ENCODE peak calls at places on chromosomes 1 and 21, in four cellular contexts. H is WTC11, T is neural crest cell, N is stomach. S is an unnamed sample.

GRCh38 chr21:26164311-26164710 is 6.3 kb downstream of the APP start:
- DNase-seq in H (no peak), T (no peak), N (no peak), S (no peak)

GRCh38 chr1:230891413-230891812 is 23.1 kb upstream of the C1orf198 start:
- DNase-seq in H (no peak), T (no peak), N (no peak), S (no peak)

GRCh38 chr1:46487818-46488218 is 1.8 kb upstream of the DMBX1 start:
- DNase-seq in H (peak), T (no peak), N (no peak), S (peak)

GRCh38 chr1:51861669-51862068 is 16.9 kb downstream of the NRDC start:
- DNase-seq in H (no peak), T (no peak), N (no peak), S (no peak)

GRCh38 chr1:29517251-29518080 is 281.1 kb downstream of the PTPRU start:
- DNase-seq in H (peak), T (no peak), N (peak), S (no peak)

GRCh38 chr1:205772607-205773032 is 2.7 kb downstream of the RAB29 start:
- DNase-seq in H (no peak), T (no peak), N (no peak), S (no peak)

GRCh38 chr1:1391225-1391624 is 7.9 kb downstream of the CCNL2 start:
- DNase-seq in H (no peak), T (no peak), N (no peak), S (no peak)

GRCh38 chr1:219379691-219380090 is 206.0 kb downstream of the LYPLAL1 start:
- DNase-seq in H (no peak), T (no peak), N (no peak), S (no peak)

GRCh38 chr21:38834725-38835124 is 29.0 kb downstream of the ETS2 start:
- DNase-seq in H (no peak), T (no peak), N (no peak), S (no peak)

GRCh38 chr1:161165742-161166668 is at the start of gene PPOX:
- DNase-seq in H (peak), T (peak), N (peak), S (peak)

GRCh38 chr1:24308365-24309015 is 10.7 kb upstream of the GRHL3 start:
- DNase-seq in H (peak), T (no peak), N (no peak), S (no peak)
- TF ChIP-seq CTCF in H (no peak), T (peak), N (no peak), S (no peak)

DNA sequence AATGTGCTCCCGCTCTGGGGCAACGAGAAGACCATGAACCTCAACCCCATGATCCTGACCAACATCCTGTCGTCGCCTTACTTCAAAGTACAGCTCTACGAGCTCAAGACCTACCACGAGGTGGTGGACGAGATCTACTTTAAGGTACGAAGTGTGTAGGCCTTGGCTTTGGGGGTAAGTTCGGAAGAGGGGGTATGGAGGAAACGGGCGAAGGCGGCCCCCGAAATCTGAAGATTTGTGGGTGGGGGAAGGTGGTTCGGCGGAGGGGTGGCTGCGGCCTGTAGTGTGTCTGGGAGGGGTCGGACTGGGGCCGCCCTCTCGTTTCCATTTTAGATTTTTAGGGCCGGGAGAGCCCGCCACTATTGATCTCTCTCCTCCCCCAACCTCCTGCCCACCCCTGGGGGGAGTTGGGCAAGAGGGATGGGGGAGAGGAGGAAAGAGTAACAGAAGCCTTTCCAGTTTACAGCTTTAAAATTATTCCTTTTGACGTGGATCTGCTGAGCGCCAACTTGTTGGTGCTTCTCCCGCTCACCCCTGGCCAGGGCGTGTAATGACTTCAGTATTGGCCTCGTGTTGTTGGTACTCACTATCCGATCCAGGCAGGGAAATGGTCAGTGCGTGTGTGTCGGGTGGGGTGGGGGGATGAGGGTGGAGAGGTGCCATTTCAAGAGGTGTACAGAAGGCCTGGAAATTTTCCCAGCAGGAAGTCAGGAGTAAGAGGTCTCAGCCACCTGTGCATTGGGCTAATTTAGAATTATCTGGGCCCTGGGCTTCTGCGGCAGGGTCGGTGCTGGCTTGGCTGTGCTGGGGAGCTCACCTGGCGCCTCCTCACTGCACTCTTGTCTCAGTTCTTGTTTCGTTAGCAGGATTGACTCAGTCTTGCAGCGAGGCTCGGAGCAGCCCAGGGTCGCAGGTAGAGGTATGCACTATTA is 880 bp downstream of the PRPF38B start:
- DNase-seq in H (no peak), T (no peak), N (peak), S (peak)
- TF ChIP-seq CTCF in H (no peak), T (peak), N (no peak), S (no peak)

GRCh38 chr1:50436489-50436888 is 13.2 kb upstream of the DMRTA2 start:
- DNase-seq in H (no peak), T (no peak), N (no peak), S (no peak)

GRCh38 chr1:50441183-50441582 is 17.9 kb upstream of the DMRTA2 start:
- DNase-seq in H (no peak), T (no peak), N (no peak), S (no peak)

DNA sequence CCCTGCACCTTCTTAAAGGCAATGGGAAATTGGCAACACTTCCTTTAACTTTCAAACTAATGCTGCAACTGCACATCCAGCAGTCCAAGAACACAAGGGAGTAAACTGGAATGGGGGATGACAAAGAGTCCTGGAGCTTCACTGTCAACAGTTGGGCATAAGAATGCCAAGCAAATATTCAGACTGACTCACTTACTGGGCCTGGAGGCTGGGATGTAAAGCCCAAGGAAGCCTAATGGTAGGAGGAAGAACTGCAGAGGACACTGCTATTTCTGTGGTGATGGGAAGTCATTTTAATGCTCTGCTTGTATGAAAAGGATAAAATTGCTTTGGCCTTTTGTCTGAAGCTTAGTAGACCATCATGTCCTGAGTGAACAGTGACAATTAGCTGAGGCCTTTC is 15.7 kb upstream of the DMRTA2 start:
- DNase-seq in H (no peak), T (no peak), N (no peak), S (no peak)
- TF ChIP-seq CTCF in H (no peak), T (no peak), N (no peak), S (peak)

GRCh38 chr1:239997515-239998311 is 94.0 kb upstream of the FMN2 start:
- DNase-seq in H (peak), T (peak), N (no peak), S (peak)
- TF ChIP-seq CTCF in H (no peak), T (peak), N (no peak), S (peak)

S was measured in endothelial cell.